ENCODE peak calls at places on chromosomes 12 and 14, in four cellular contexts. U is breast epithelium, Q is A549, Y is transverse colon. L is an unnamed sample. For H3K4me1, the result is how much of the 10 kb centered on the place peaks cover.

GRCh38 chr14:94290197-94290596 is 2.9 kb downstream of the SERPINA10 start:
- DNase-seq in Q (no peak), U (no peak), Y (no peak), L (no peak)

GRCh38 chr14:54920052-54920451 is 17.4 kb upstream of the GCH1 start:
- DNase-seq in U (no peak), Q (no peak), Y (no peak), L (no peak)

GRCh38 chr14:52018252-52018651 is 28.9 kb downstream of the RTRAF start:
- DNase-seq in Q (no peak), Y (peak), U (no peak), L (peak)

GRCh38 chr12:110993425-110993824 is 73.0 kb upstream of the MYL2 start:
- DNase-seq in U (no peak), Y (no peak), Q (peak), L (no peak)

GRCh38 chr14:104133496-104133895 is 4.9 kb upstream of the KIF26A start:
- DNase-seq in Y (no peak), U (no peak), Q (no peak), L (no peak)

GRCh38 chr14:30893819-30894218 is 19.5 kb downstream of the COCH start:
- DNase-seq in Q (no peak), Y (no peak), U (no peak), L (no peak)

GRCh38 chr14:82595466-82595865 is 1061.8 kb upstream of the SEL1L start:
- DNase-seq in Y (no peak), U (no peak), Q (no peak), L (no peak)

GRCh38 chr12:43277630-43278267 is 274.3 kb downstream of the ADAMTS20 start:
- DNase-seq in U (no peak), Q (peak), Y (no peak), L (no peak)

GRCh38 chr12:22443379-22444316 is 100.7 kb downstream of the C2CD5 start:
- DNase-seq in Q (peak), U (peak), Y (peak), L (peak)

GRCh38 chr12:88309546-88309945 is 167.4 kb downstream of the TMTC3 start:
- DNase-seq in Q (no peak), Y (no peak), U (no peak), L (no peak)

GRCh38 chr12:38138225-38139221 is 178.1 kb upstream of the ALG10B start:
- DNase-seq in Y (peak), U (peak), Q (peak), L (peak)

GRCh38 chr14:80699861-80700260 is 241.7 kb downstream of the CEP128 start:
- DNase-seq in Y (no peak), Q (no peak), U (no peak), L (no peak)

GRCh38 chr14:96264850-96265249 is 8.8 kb downstream of the BDKRB1 start:
- DNase-seq in Y (no peak), U (no peak), Q (no peak), L (peak)

GRCh38 chr12:14948672-14949071 is 10.3 kb upstream of the ERP27 start:
- DNase-seq in Q (no peak), Y (peak), U (no peak), L (peak)

GRCh38 chr14:100424504-100425453 is 101.6 kb downstream of the SLC25A47 start:
- DNase-seq in Y (peak), Q (no peak), U (no peak), L (no peak)

GRCh38 chr14:74035556-74035955 is 16.4 kb downstream of the BBOF1 start:
- DNase-seq in U (no peak), Q (no peak), Y (no peak), L (no peak)

GRCh38 chr12:117875652-117876491 is 92.9 kb downstream of the KSR2 start:
- DNase-seq in Q (no peak), U (no peak), Y (no peak), L (no peak)

GRCh38 chr12:80681786-80682185 is 25.6 kb upstream of the MYF6 start:
- DNase-seq in Q (no peak), U (no peak), Y (no peak), L (no peak)

GRCh38 chr14:38256358-38256840 is 506 bp upstream of the CLEC14A start:
- DNase-seq in U (no peak), Q (no peak), Y (no peak), L (no peak)

GRCh38 chr12:89593873-89594272 is 68.0 kb upstream of the POC1B start:
- DNase-seq in Y (no peak), Q (no peak), U (no peak), L (no peak)

GRCh38 chr12:107207931-107208515 is 114.7 kb upstream of the CRY1 start:
- DNase-seq in U (no peak), Y (no peak), Q (no peak), L (no peak)

GRCh38 chr12:117032593-117033381 is 66.4 kb downstream of the TESC start:
- DNase-seq in Y (no peak), Q (no peak), U (peak), L (peak)

GRCh38 chr14:61542848-61543790 is 152.2 kb upstream of the HIF1A start:
- DNase-seq in U (no peak), Q (no peak), Y (no peak), L (no peak)

GRCh38 chr12:52155048-52155868 is 36.6 kb downstream of the KRT80 start:
- DNase-seq in Q (no peak), Y (no peak), U (no peak), L (no peak)

GRCh38 chr12:50505945-50506344 is 1.2 kb downstream of the DIP2B start:
- DNase-seq in U (no peak), Q (no peak), Y (peak), L (peak)

GRCh38 chr14:51860164-51860835 is at the start of gene GNG2:
- DNase-seq in Q (peak), Y (peak), U (peak), L (peak)

GRCh38 chr12:57897296-57897974 is 43.9 kb upstream of the ATP23 start:
- DNase-seq in Q (no peak), Y (no peak), U (no peak), L (no peak)

GRCh38 chr12:50187084-50187900 is 20.1 kb upstream of the CERS5 start:
- DNase-seq in U (no peak), Q (no peak), Y (no peak), L (no peak)

GRCh38 chr14:24270537-24271133 is 762 bp downstream of the RABGGTA start:
- DNase-seq in U (no peak), Y (no peak), Q (no peak), L (no peak)

GRCh38 chr14:28157289-28157869 is 609.2 kb upstream of the FOXG1 start:
- DNase-seq in Y (no peak), Q (no peak), U (no peak), L (no peak)

GRCh38 chr14:55052259-55052930 is 948 bp downstream of the MAPK1IP1L start:
- DNase-seq in Y (no peak), U (no peak), Q (peak), L (no peak)

GRCh38 chr12:22255097-22255496 is 79.4 kb downstream of the ST8SIA1 start:
- DNase-seq in Q (no peak), U (no peak), Y (no peak), L (no peak)

GRCh38 chr12:24423611-24424010 is 474.1 kb upstream of the SOX5 start:
- DNase-seq in U (no peak), Q (no peak), Y (no peak), L (no peak)

DNA sequence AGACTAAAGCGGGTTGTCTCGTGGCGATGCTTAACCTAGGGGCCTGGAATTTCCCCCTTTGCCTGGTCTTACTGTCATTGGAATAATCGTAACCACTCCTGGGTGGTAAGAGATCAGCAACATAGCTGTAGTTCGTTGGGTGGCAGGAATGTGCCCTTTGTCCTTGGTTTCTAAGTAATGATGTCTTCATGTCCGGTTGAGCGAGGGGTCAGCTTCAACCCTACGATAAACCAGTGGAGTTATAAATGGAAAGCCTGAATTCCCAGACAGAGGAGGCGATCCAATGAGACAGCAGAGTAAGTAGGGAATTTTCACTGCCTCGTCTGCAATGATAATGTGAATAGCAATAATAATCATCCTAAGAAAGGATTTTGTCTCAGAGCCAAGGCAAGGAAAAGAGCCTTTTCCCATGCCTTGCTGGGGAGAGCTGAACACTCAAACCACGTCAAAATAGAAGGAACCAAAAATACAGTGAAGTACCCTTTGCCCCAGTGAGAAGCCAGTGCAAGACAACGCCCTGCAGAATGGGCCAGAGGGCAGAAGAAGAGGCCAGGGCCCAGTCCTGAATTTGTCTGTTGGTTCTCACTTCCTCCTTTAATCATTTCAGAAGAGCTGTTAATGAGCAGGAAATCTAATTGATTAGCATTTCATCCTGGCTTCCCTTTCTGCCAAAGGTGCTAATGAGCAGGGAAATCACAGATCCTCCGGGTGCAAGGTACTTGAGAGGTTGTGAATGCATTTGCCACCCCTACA is 330.7 kb downstream of the CACNA1C start:
- DNase-seq in Y (no peak), Q (no peak), U (no peak), L (no peak)
- TF ChIP-seq POLR2A in Y (no peak), Q (no peak), U (no peak), L (no peak)

GRCh38 chr12:127964717-127965116 is 302.3 kb upstream of the TMEM132C start:
- DNase-seq in U (no peak), Y (no peak), Q (no peak), L (no peak)
- H3K4me1 ChIP-seq in U (under half), Y (under half), Q (under half), L (under half)

GRCh38 chr12:55845349-55845748 is 2.6 kb upstream of the MMP19 start:
- DNase-seq in U (no peak), Y (no peak), Q (no peak), L (no peak)

GRCh38 chr12:55840581-55841351 is 2.0 kb downstream of the MMP19 start:
- DNase-seq in Q (no peak), Y (no peak), U (no peak), L (no peak)

GRCh38 chr12:55843431-55843830 is 695 bp upstream of the MMP19 start:
- DNase-seq in U (no peak), Q (no peak), Y (no peak), L (no peak)

GRCh38 chr12:55845785-55846496 is 3.2 kb upstream of the MMP19 start:
- DNase-seq in Y (no peak), Q (no peak), U (no peak), L (no peak)

DNA sequence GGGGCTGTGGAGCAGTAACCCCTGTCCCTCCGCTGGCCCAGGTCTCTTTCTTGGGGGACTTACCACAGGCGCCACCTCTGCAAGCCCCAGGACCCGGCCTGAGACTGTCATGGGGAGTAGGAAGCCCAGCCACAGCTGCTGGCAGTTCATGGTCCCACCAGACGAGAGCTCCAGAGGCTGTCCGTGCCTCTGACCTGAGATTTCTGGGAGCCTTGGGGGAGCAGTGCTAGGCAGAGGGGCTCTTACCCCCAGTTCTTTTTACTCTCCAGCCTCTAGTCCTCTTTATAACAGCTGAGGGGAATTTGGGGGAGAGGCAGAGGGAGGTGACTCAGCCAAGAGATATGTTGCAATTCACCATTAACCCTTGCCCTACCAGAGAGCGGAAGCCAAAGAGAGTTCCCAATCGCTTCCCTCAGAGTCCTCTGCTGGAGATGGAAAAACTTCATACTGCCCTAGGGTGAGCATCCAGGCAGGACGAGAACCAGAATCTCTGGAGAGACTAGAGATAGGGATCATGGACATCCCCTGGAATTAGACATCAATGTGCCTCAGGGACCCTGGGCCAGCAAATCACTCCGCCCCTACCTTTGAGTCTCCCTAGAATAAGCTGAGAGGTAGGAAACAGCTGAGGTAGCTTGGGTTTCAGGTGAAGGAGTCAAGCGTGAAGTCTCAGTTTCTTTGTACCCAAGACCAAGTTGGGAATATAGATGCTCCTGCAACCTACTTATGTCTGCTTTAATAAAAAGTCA is at the start of gene MMP19:
- DNase-seq in U (no peak), Y (no peak), Q (no peak), L (no peak)
- TF ChIP-seq POLR2A in U (peak), Y (peak), Q (no peak), L (no peak)

GRCh38 chr12:32139064-32139421 is 32.4 kb downstream of the BICD1 start:
- DNase-seq in U (no peak), Q (no peak), Y (peak), L (peak)
- H3K4me1 ChIP-seq in U (under half), Q (under half), Y (under half), L (under half)